ENCODE peak calls at places on chromosomes 5 and 9, in nine cellular contexts. J is fibroblast of pulmonary artery; Q is activated effector memory CD4-positive, alpha-beta T cell treated with Interleukin-2 at 50 U/mL for 16 hours; X is mucosa of descending colon; W is AG04449; T is naive thymus-derived CD4-positive, alpha-beta T cell; H is neuronal stem cell; M is NB4; V is GM20000. Z is an unnamed sample.

GRCh38 chr5:61052870-61053269 is 107.9 kb downstream of the NDUFAF2 start:
- DNase-seq in X (no peak), V (no peak), W (peak; percentile 66), T (no peak), H (no peak), M (no peak), J (peak; percentile 75), Q (no peak), Z (peak; percentile 75)

GRCh38 chr9:78559449-78559885 is 262.5 kb downstream of the PSAT1 start:
- DNase-seq in M (no peak), T (no peak), J (peak; percentile 22), W (peak; percentile 21), V (no peak), Q (no peak), H (no peak), X (no peak), Z (peak; percentile 91)

GRCh38 chr9:113990570-113990907 is 87.6 kb downstream of the AMBP start:
- DNase-seq in W (no peak), Q (no peak), X (no peak), V (no peak), T (no peak), H (no peak), M (no peak), J (no peak), Z (no peak)

GRCh38 chr9:6106576-6107339 is 91.3 kb upstream of the RANBP6 start:
- DNase-seq in H (peak; percentile 32), X (no peak), Q (no peak), V (peak; percentile 50), J (peak; percentile 65), T (no peak), M (peak; percentile 93), W (no peak), Z (peak; percentile 31)

GRCh38 chr5:57338849-57339340 is 143.7 kb downstream of the ACTBL2 start:
- DNase-seq in J (no peak), V (no peak), M (no peak), W (no peak), H (no peak), X (no peak), T (no peak), Q (no peak), Z (no peak)

GRCh38 chr5:160395111-160395510 is 4.7 kb downstream of the FAM200C start:
- DNase-seq in T (no peak), W (no peak), X (no peak), M (no peak), Q (no peak), J (no peak), V (no peak), H (no peak), Z (no peak)

GRCh38 chr5:139600336-139600949 is 39.3 kb downstream of the UBE2D2 start:
- DNase-seq in W (no peak), Q (no peak), X (no peak), M (peak; percentile 58), T (no peak), J (peak; percentile 65), H (no peak), V (no peak), Z (peak; percentile 87)

GRCh38 chr5:10607023-10607665 is 43.3 kb downstream of the ANKRD33B start:
- DNase-seq in M (peak; percentile 93), T (no peak), Q (no peak), V (peak; percentile 62), J (peak; percentile 38), X (no peak), H (no peak), W (no peak), Z (peak; percentile 46)

GRCh38 chr5:172559004-172559932 is 81.8 kb upstream of the NEURL1B start:
- DNase-seq in T (no peak), M (no peak), J (peak; percentile 95), X (peak; percentile 44), Q (no peak), H (no peak), W (peak; percentile 28), V (no peak), Z (peak; percentile 69)

GRCh38 chr9:15271403-15271802 is 35.6 kb downstream of the TTC39B start:
- DNase-seq in J (no peak), M (peak; percentile 70), X (no peak), Q (no peak), T (no peak), W (no peak), V (no peak), H (no peak), Z (no peak)

GRCh38 chr9:20744046-20744630 is 60.1 kb downstream of the FOCAD start:
- DNase-seq in Q (no peak), J (no peak), W (no peak), X (no peak), M (no peak), T (no peak), H (no peak), V (no peak), Z (no peak)

GRCh38 chr5:67198917-67199316 is 2.3 kb upstream of the CD180 start:
- DNase-seq in T (no peak), V (no peak), H (no peak), J (no peak), W (no peak), Q (no peak), M (no peak), X (no peak), Z (no peak)

GRCh38 chr5:93929146-93929545 is 187.7 kb upstream of the POU5F2 start:
- DNase-seq in V (no peak), J (peak; percentile 51), X (no peak), T (no peak), H (no peak), M (no peak), W (no peak), Q (no peak), Z (peak; percentile 42)

GRCh38 chr5:97420646-97421045 is 237.6 kb upstream of the RIOK2 start:
- DNase-seq in Q (no peak), M (no peak), H (no peak), J (no peak), V (no peak), T (no peak), W (no peak), X (no peak), Z (no peak)

GRCh38 chr5:34598177-34598794 is 57.8 kb upstream of the RAI14 start:
- DNase-seq in W (peak; percentile 77), V (no peak), T (no peak), X (no peak), Q (no peak), M (no peak), H (no peak), J (peak; percentile 88), Z (peak; percentile 96)

GRCh38 chr5:120430572-120430971 is 33.5 kb upstream of the PRR16 start:
- DNase-seq in H (no peak), W (no peak), X (no peak), M (no peak), V (no peak), Q (no peak), T (no peak), J (no peak), Z (no peak)

GRCh38 chr9:104748359-104749031 is 1.0 kb downstream of the NIPSNAP3A start:
- DNase-seq in W (no peak), T (peak; percentile 21), Q (no peak), H (no peak), J (peak; percentile 41), M (peak; percentile 20), X (no peak), V (no peak), Z (peak; percentile 15)

Z was measured in amniotic epithelial cell.